ENCODE peak calls at places on chromosomes 6 and 20, in nine cellular contexts. N, O, Y, A, V, M, D, U and P are unnamed samples.

GRCh38 chr20:46746972-46747371 is 37.5 kb downstream of the SLC2A10 start:
- DNase-seq in Y (no peak), O (no peak), N (no peak), A (no peak), M (peak), V (no peak), U (no peak), D (no peak), P (no peak)

GRCh38 chr20:50130995-50131394 is 18.0 kb upstream of the UBE2V1 start:
- DNase-seq in V (no peak), O (no peak), A (no peak), M (no peak), U (no peak), Y (no peak), N (peak), D (no peak), P (no peak)

GRCh38 chr6:120274547-120274946 is 925.0 kb upstream of the MAN1A1 start:
- DNase-seq in A (no peak), Y (no peak), U (no peak), M (no peak), D (no peak), V (no peak), N (no peak), O (no peak), P (no peak)

GRCh38 chr6:20038385-20038784 is 173.9 kb downstream of the MBOAT1 start:
- DNase-seq in A (no peak), U (no peak), V (no peak), D (no peak), Y (no peak), N (no peak), M (no peak), O (no peak), P (no peak)

GRCh38 chr6:30888472-30889137 is 4.3 kb downstream of the DDR1 start:
- DNase-seq in D (no peak), N (peak), O (no peak), V (no peak), M (peak), U (no peak), A (no peak), Y (peak), P (no peak)

GRCh38 chr6:161370882-161371281 is 97.0 kb upstream of the AGPAT4 start:
- DNase-seq in A (no peak), O (peak), U (peak), V (no peak), D (no peak), Y (peak), M (peak), N (peak), P (peak)

GRCh38 chr6:46490425-46491200 is 636 bp downstream of the RCAN2 start:
- DNase-seq in M (no peak), A (peak), N (no peak), V (no peak), D (peak), Y (peak), U (no peak), O (peak), P (peak)

GRCh38 chr6:157542405-157542943 is 161.5 kb downstream of the ZDHHC14 start:
- DNase-seq in O (no peak), M (no peak), U (no peak), N (no peak), A (no peak), V (no peak), D (no peak), Y (no peak), P (no peak)

GRCh38 chr6:108621117-108621516 is 60.4 kb downstream of the FOXO3 start:
- DNase-seq in N (peak), M (peak), O (no peak), Y (no peak), V (no peak), A (peak), U (no peak), D (no peak), P (no peak)

GRCh38 chr20:34143951-34144350 is 31.9 kb upstream of the EIF2S2 start:
- DNase-seq in A (no peak), V (no peak), Y (no peak), U (no peak), M (no peak), N (peak), D (no peak), O (no peak), P (no peak)

GRCh38 chr6:136551103-136551502 is 881 bp upstream of the MAP7 start:
- DNase-seq in Y (no peak), N (no peak), M (peak), U (no peak), D (no peak), V (no peak), A (no peak), O (no peak), P (no peak)

GRCh38 chr6:7617954-7618764 is 28.2 kb downstream of the SNRNP48 start:
- DNase-seq in N (peak), A (no peak), D (no peak), M (peak), Y (no peak), U (no peak), O (no peak), V (no peak), P (no peak)

GRCh38 chr6:40794581-40794980 is 207.4 kb upstream of the LRFN2 start:
- DNase-seq in U (no peak), Y (no peak), V (no peak), O (no peak), N (no peak), M (no peak), A (no peak), D (no peak), P (no peak)

GRCh38 chr6:53287336-53288225 is 61.2 kb downstream of the ELOVL5 start:
- DNase-seq in N (peak), U (no peak), M (no peak), D (no peak), V (no peak), A (no peak), Y (no peak), O (no peak), P (no peak)

GRCh38 chr20:45964024-45964423 is 8.0 kb downstream of the ZNF335 start:
- DNase-seq in M (no peak), V (no peak), N (no peak), Y (no peak), O (no peak), A (no peak), U (no peak), D (no peak), P (no peak)

DNA sequence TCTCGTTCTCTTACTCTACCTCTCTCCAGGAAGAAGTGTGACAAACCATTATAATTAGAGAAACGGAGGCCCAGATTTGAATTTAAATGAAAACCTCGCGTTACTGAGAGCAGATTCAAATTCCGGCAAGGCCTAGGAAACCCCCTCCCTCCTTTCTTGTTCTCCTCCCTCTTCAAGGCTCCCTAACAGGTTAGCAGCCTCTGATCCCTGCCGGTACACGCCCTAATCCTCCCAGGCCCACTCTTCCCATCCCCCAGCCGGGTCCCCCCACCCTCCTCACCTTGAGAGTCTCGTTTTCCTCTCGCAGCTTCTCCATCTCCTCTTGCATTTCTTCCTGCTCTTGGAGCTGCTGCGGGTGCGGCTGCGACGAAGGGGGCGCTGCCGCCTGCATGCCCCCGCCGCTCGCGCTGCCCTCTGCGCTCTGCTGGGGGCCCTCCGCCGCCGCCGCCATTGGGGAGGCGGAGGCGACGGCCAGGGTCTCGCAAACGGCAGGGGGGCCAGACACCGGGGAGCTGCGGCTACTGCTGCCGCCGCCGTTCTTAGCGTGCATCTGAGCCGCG is 3.8 kb downstream of the MTCL3 start:
- DNase-seq in V (no peak), N (peak), M (peak), O (no peak), A (no peak), Y (peak), D (no peak), U (no peak), P (peak)
- TF ChIP-seq CTCF in V (no peak), N (no peak), M (no peak), O (no peak), A (peak), Y (no peak), D (no peak), U (no peak), P (no peak)

GRCh38 chr20:36307412-36308317 is 1.5 kb downstream of the DLGAP4 start:
- DNase-seq in U (no peak), N (no peak), V (no peak), D (no peak), A (no peak), Y (peak), M (no peak), O (no peak), P (peak)
- TF ChIP-seq CTCF in U (no peak), N (no peak), V (no peak), D (no peak), A (no peak), Y (no peak), M (no peak), O (no peak), P (no peak)

GRCh38 chr6:127855542-127856159 is 45.2 kb downstream of the THEMIS start:
- DNase-seq in A (no peak), V (no peak), D (no peak), U (no peak), M (no peak), O (no peak), Y (peak), N (peak), P (no peak)
- TF ChIP-seq CTCF in A (peak), V (peak), D (peak), U (peak), M (peak), O (no peak), Y (peak), N (peak), P (peak)

GRCh38 chr6:169070506-169071176 is 183.0 kb downstream of the THBS2 start:
- DNase-seq in U (no peak), D (peak), O (no peak), Y (no peak), V (peak), N (peak), A (peak), M (peak), P (no peak)
- TF ChIP-seq CTCF in U (no peak), D (no peak), O (no peak), Y (no peak), V (no peak), N (peak), A (no peak), M (peak), P (no peak)

GRCh38 chr6:112284603-112285002 is 30.2 kb upstream of the LAMA4 start:
- DNase-seq in A (no peak), M (no peak), D (no peak), V (no peak), N (no peak), O (no peak), Y (no peak), U (no peak), P (no peak)

GRCh38 chr6:112279044-112279916 is 24.9 kb upstream of the LAMA4 start:
- DNase-seq in V (no peak), Y (no peak), N (no peak), O (no peak), A (no peak), D (no peak), U (no peak), M (no peak), P (no peak)

GRCh38 chr6:112286010-112286409 is 31.6 kb upstream of the LAMA4 start:
- DNase-seq in A (no peak), D (no peak), O (no peak), N (no peak), V (no peak), U (peak), Y (no peak), M (no peak), P (peak)

GRCh38 chr6:112283621-112284020 is 29.3 kb upstream of the LAMA4 start:
- DNase-seq in M (no peak), A (no peak), Y (no peak), D (no peak), O (no peak), V (no peak), N (no peak), U (no peak), P (no peak)

DNA sequence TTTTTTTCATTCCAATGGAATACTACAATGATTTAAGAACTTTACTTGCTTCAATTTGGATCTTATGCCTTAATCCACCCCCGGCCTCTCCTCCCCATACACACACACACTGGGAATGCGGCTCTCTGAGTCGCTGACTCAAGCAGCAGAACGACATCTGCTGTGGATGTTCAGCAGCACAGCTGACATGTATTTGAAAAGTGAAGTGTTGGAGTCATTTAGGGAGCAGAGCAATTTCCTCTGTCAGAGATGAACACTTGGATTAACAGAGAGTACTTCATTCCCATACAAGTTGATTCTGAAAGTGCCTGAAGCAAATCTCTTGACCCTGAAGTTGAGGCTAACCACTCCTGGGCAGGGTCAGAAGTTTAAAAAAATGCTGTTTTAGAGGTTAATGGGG is 27.9 kb upstream of the LAMA4 start:
- DNase-seq in O (no peak), Y (peak), V (no peak), N (peak), M (peak), U (no peak), D (peak), A (peak), P (no peak)
- TF ChIP-seq CTCF in O (no peak), Y (no peak), V (peak), N (peak), M (peak), U (no peak), D (peak), A (no peak), P (no peak)

GRCh38 chr20:19866070-19866469 is 108.0 kb downstream of the RIN2 start:
- DNase-seq in U (no peak), V (no peak), A (no peak), M (no peak), N (no peak), O (no peak), D (no peak), Y (no peak), P (no peak)

GRCh38 chr20:19867074-19867473 is 109.0 kb downstream of the RIN2 start:
- DNase-seq in M (peak), A (no peak), D (no peak), O (no peak), N (peak), Y (no peak), V (no peak), U (no peak), P (no peak)

GRCh38 chr20:19868383-19868782 is 110.3 kb downstream of the RIN2 start:
- DNase-seq in V (no peak), M (no peak), N (no peak), O (no peak), A (no peak), D (no peak), U (no peak), Y (no peak), P (no peak)

GRCh38 chr20:19864130-19864529 is 106.1 kb downstream of the RIN2 start:
- DNase-seq in A (no peak), Y (no peak), U (no peak), N (no peak), D (no peak), V (no peak), O (no peak), M (no peak), P (no peak)

DNA sequence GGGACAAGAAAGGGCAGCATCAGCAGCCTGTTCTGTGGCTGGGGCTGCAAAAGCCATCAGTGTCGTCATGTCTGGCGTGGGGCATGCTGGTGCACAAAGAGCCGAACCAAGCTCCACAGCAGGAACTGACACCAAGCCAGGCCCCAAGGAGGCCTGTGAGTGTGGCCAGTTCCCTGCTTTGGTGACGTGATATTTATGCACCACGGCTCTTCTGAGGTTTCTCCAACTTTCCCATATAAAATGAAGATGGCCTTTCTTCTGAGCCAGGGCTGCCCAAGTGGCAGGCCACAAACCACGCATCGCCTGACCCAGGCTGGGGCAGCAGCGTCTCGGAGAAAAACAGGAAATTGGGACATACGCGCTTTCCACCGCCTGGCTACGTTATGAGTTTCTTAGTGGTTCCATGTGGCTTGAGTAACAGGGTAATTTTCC is 109.9 kb downstream of the RIN2 start:
- DNase-seq in M (no peak), N (no peak), V (no peak), A (no peak), D (peak), U (no peak), Y (no peak), O (no peak), P (no peak)
- TF ChIP-seq CTCF in M (no peak), N (no peak), V (no peak), A (no peak), D (no peak), U (no peak), Y (no peak), O (no peak), P (no peak)

DNA sequence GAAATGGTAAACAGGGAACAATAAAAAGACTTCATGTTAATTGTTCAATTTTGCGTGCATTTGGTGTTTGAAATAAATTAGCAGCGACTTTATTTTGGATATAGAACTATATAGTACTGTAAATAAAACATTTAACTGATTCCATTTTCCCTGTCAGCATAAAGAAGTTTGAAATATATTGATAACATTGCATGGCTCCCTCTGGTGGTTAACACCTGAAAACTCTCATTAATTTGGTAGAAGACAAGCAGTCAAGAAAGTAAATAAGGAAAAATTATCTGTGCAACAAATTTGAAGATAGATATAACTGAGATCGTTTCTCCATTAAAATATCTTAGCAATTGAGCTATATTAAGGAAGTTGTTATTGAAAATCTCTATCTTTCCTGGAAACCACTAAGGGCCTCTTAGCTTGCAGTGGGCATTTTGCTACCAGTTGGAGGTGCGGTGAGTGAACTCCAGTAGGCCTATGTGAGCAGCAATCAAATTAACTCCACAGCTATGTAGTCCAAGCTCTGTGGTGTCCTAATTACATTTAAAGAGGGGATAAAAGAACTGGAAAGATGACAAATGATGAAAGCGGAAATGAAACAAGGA is 435.7 kb upstream of the FKBP1C start:
- DNase-seq in N (peak), A (no peak), O (no peak), U (no peak), D (no peak), Y (no peak), V (no peak), M (peak), P (peak)
- TF ChIP-seq CTCF in N (peak), A (no peak), O (no peak), U (peak), D (peak), Y (no peak), V (no peak), M (peak), P (peak)

DNA sequence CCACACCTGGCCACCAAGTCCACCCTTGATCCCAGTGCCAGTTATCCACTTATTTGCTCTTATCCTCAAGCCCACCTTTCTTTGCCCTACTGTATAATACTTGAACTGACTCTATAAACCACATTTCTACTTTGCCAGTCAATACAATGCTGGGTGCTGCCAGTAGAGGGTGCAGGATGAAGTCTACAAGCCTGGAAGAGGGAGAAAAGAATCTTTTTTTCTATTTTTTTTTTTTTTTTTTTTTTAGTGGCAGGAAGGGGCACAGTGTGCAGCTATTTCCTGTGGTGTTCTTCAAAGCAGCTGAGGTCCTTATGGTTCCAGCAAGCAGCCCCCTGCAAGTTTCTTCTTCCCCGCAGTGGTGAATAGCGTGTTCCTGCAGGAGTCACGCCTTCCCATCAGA is 22.2 kb upstream of the GABRR1 start:
- DNase-seq in D (no peak), Y (peak), N (peak), V (peak), M (no peak), O (no peak), A (no peak), U (no peak), P (peak)
- TF ChIP-seq CTCF in D (peak), Y (peak), N (peak), V (no peak), M (peak), O (no peak), A (no peak), U (peak), P (no peak)